ENCODE peak calls at places on chromosomes 1 and 21, in ten cellular contexts. N is activated naive CD4-positive, alpha-beta T cell; L is T-helper 9 cell; B is T1000; Z is cerebellum; T is AG09309; C is NT2/D1; X is HFF-Myc; H is heart left ventricle; I is LoVo. J is an unnamed sample.

GRCh38 chr1:72186733-72187307 is 95.5 kb downstream of the NEGR1 start:
- DNase-seq in N (no peak), L (no peak), B (no peak), Z (peak; percentile 8), T (no peak), C (no peak), X (no peak), H (no peak), I (peak; percentile 2), J (no peak)

GRCh38 chr1:33654267-33654832 is 181.9 kb downstream of the ZSCAN20 start:
- DNase-seq in N (no peak), L (no peak), B (no peak), Z (no peak), T (peak; percentile 5), C (peak; percentile 36), X (no peak), H (no peak), I (no peak), J (no peak)

GRCh38 chr1:221637641-221638041 is 104.2 kb downstream of the DUSP10 start:
- DNase-seq in N (no peak), L (no peak), B (no peak), Z (no peak), T (peak; percentile 46), C (no peak), X (peak; percentile 35), H (no peak), I (no peak), J (no peak)

GRCh38 chr1:84268346-84268745 is 33.2 kb upstream of the SAMD13 start:
- DNase-seq in N (no peak), L (no peak), B (no peak), Z (no peak), T (no peak), C (no peak), X (no peak), H (no peak), I (no peak), J (no peak)

GRCh38 chr1:91633438-91633837 is 132.8 kb downstream of the CDC7 start:
- DNase-seq in N (no peak), L (no peak), B (no peak), Z (no peak), T (no peak), C (no peak), X (no peak), H (no peak), I (no peak), J (no peak)

GRCh38 chr1:185646202-185646683 is 87.9 kb upstream of the HMCN1 start:
- DNase-seq in N (no peak), L (no peak), B (peak; percentile 86), Z (peak; percentile 1), T (peak; percentile 96), C (peak; percentile 94), X (peak; percentile 97), H (peak; percentile 61), I (peak; percentile 91), J (no peak)

GRCh38 chr1:203663294-203663693 is 36.7 kb downstream of the ATP2B4 start:
- DNase-seq in N (no peak), L (no peak), B (peak; percentile 72), Z (no peak), T (peak; percentile 66), C (no peak), X (no peak), H (no peak), I (peak; percentile 54), J (no peak)

GRCh38 chr21:26169611-26170470 is 729 bp downstream of the APP start:
- DNase-seq in N (peak; percentile 21), L (peak; percentile 16), B (peak; percentile 35), Z (peak; percentile 66), T (no peak), C (no peak), X (no peak), H (peak; percentile 70), I (peak; percentile 31), J (peak; percentile 73)

GRCh38 chr1:1170215-1170890 is 3.3 kb upstream of the TTLL10 start:
- DNase-seq in N (no peak), L (no peak), B (no peak), Z (no peak), T (no peak), C (no peak), X (no peak), H (no peak), I (no peak), J (no peak)

GRCh38 chr1:244603498-244603897 is 49.4 kb upstream of the DESI2 start:
- DNase-seq in N (no peak), L (no peak), B (no peak), Z (peak; percentile 48), T (peak; percentile 8), C (no peak), X (peak; percentile 14), H (no peak), I (peak; percentile 63), J (no peak)

GRCh38 chr1:55275151-55275748 is 60.1 kb upstream of the USP24 start:
- DNase-seq in N (no peak), L (no peak), B (no peak), Z (no peak), T (no peak), C (no peak), X (no peak), H (no peak), I (no peak), J (peak; percentile 22)

GRCh38 chr1:31978853-31979400 is 34.7 kb upstream of the KHDRBS1 start:
- DNase-seq in N (no peak), L (no peak), B (no peak), Z (no peak), T (no peak), C (no peak), X (no peak), H (no peak), I (no peak), J (no peak)

GRCh38 chr1:12499574-12500245 is 118.3 kb downstream of the DHRS3 start:
- DNase-seq in N (no peak), L (no peak), B (no peak), Z (no peak), T (no peak), C (no peak), X (no peak), H (no peak), I (no peak), J (no peak)

GRCh38 chr1:92953491-92953890 is 7.8 kb downstream of the DIPK1A start:
- DNase-seq in N (no peak), L (no peak), B (no peak), Z (no peak), T (no peak), C (no peak), X (no peak), H (no peak), I (no peak), J (no peak)

GRCh38 chr21:35222541-35222941 is 173.4 kb upstream of the RUNX1 start:
- DNase-seq in N (no peak), L (no peak), B (no peak), Z (no peak), T (no peak), C (no peak), X (no peak), H (no peak), I (no peak), J (no peak)

GRCh38 chr21:43323244-43324005 is 103.5 kb downstream of the SIK1 start:
- DNase-seq in N (no peak), L (no peak), B (no peak), Z (peak; percentile 82), T (no peak), C (no peak), X (no peak), H (peak; percentile 80), I (no peak), J (peak; percentile 79)

GRCh38 chr1:10064416-10065343 is 31.9 kb downstream of the UBE4B start:
- DNase-seq in N (no peak), L (no peak), B (no peak), Z (no peak), T (no peak), C (no peak), X (no peak), H (no peak), I (no peak), J (no peak)

GRCh38 chr1:51168946-51169345 is 66.9 kb downstream of the C1orf185 start:
- DNase-seq in N (no peak), L (no peak), B (no peak), Z (no peak), T (no peak), C (no peak), X (no peak), H (no peak), I (no peak), J (no peak)